ENCODE peak calls at places on chromosomes 1 and 21, in nine cellular contexts. O, P, S, C, T, I, N, Y and M are unnamed samples.

GRCh38 chr1:41582004-41582325 is 97.5 kb upstream of the EDN2 start:
- DNase-seq in N (no peak), I (no peak), Y (no peak), S (no peak), T (no peak), O (no peak), P (no peak), C (no peak), M (no peak)

GRCh38 chr1:59695301-59695700 is 119.4 kb upstream of the HOOK1 start:
- DNase-seq in Y (no peak), I (no peak), O (no peak), S (peak; percentile 45), T (no peak), C (no peak), N (no peak), P (no peak), M (peak; percentile 19)

GRCh38 chr1:154848983-154849382 is 21.1 kb downstream of the KCNN3 start:
- DNase-seq in P (no peak), S (no peak), I (no peak), N (no peak), C (no peak), O (no peak), Y (no peak), T (no peak), M (no peak)

GRCh38 chr1:7536891-7537591 is 234.1 kb upstream of the VAMP3 start:
- DNase-seq in I (no peak), N (no peak), O (no peak), C (no peak), T (no peak), P (no peak), S (no peak), Y (no peak), M (no peak)

GRCh38 chr1:241639653-241640148 is 468 bp downstream of the CHML start:
- DNase-seq in P (peak; percentile 70), T (peak; percentile 66), C (no peak), Y (peak; percentile 26), N (no peak), O (peak; percentile 36), S (peak; percentile 29), I (no peak), M (peak; percentile 14)

GRCh38 chr1:226082959-226083302 is 20.4 kb downstream of the H3-3A start:
- DNase-seq in S (peak; percentile 33), C (no peak), O (peak; percentile 69), P (peak; percentile 84), N (no peak), I (no peak), Y (peak; percentile 52), T (peak; percentile 48), M (peak; percentile 30)

GRCh38 chr21:17612023-17612564 is 607 bp downstream of the BTG3 start:
- DNase-seq in N (no peak), P (peak; percentile 70), C (no peak), Y (peak; percentile 35), I (no peak), T (peak; percentile 15), S (peak; percentile 45), O (peak; percentile 32), M (peak; percentile 64)

GRCh38 chr1:16237343-16237830 is 404 bp upstream of the CPLANE2 start:
- DNase-seq in P (peak; percentile 42), Y (no peak), C (no peak), S (peak; percentile 65), O (no peak), T (no peak), N (no peak), I (no peak), M (peak; percentile 57)

GRCh38 chr21:37077403-37077802 is 4.3 kb downstream of the TTC3 start:
- DNase-seq in N (no peak), C (no peak), I (no peak), T (no peak), O (no peak), Y (no peak), P (no peak), S (no peak), M (no peak)

GRCh38 chr1:212254853-212255363 is 30.3 kb upstream of the PPP2R5A start:
- DNase-seq in N (no peak), I (no peak), Y (no peak), O (no peak), T (peak; percentile 14), P (no peak), C (no peak), S (no peak), M (no peak)

GRCh38 chr1:96329121-96329520 is 392.5 kb upstream of the PTBP2 start:
- DNase-seq in Y (no peak), T (peak; percentile 6), O (no peak), C (no peak), I (no peak), S (peak; percentile 45), P (no peak), N (no peak), M (no peak)

GRCh38 chr1:12102066-12102465 is 39.0 kb downstream of the TNFRSF8 start:
- DNase-seq in C (no peak), P (no peak), N (no peak), T (no peak), Y (no peak), I (no peak), O (no peak), S (no peak), M (no peak)

GRCh38 chr1:170668301-170668789 is 4.4 kb downstream of the PRRX1 start:
- DNase-seq in O (no peak), P (no peak), C (no peak), T (peak; percentile 22), N (no peak), S (peak; percentile 83), Y (no peak), I (no peak), M (no peak)

GRCh38 chr1:95793893-95794292 is 559.9 kb downstream of the RWDD3 start:
- DNase-seq in I (no peak), C (no peak), T (peak; percentile 22), P (no peak), Y (no peak), O (no peak), S (peak; percentile 3), N (no peak), M (no peak)

GRCh38 chr1:184859381-184860105 is 104.9 kb upstream of the EDEM3 start:
- DNase-seq in O (no peak), T (no peak), Y (no peak), I (no peak), N (no peak), P (no peak), S (no peak), C (no peak), M (no peak)

GRCh38 chr1:35345439-35345981 is 77.0 kb downstream of the ZMYM4 start:
- DNase-seq in O (no peak), I (no peak), S (peak; percentile 10), N (no peak), Y (no peak), C (no peak), T (peak; percentile 89), P (no peak), M (no peak)

GRCh38 chr1:46747683-46748288 is 28.9 kb upstream of the EFCAB14 start:
- DNase-seq in Y (peak; percentile 29), S (peak; percentile 49), C (no peak), I (peak; percentile 3), O (no peak), T (peak; percentile 46), N (peak; percentile 28), P (no peak), M (peak; percentile 47)

GRCh38 chr1:34606504-34606903 is 148.3 kb upstream of the GJB5 start:
- DNase-seq in O (no peak), C (no peak), Y (no peak), I (no peak), T (no peak), P (no peak), S (no peak), N (no peak), M (no peak)

GRCh38 chr21:32457360-32457840 is 44.9 kb downstream of the EVA1C start:
- DNase-seq in O (peak; percentile 36), S (peak; percentile 48), Y (peak; percentile 68), P (no peak), C (no peak), T (no peak), N (no peak), I (no peak), M (peak; percentile 56)
- H3K4me3 ChIP-seq in O (no peak overlapping the region), S (no peak overlapping the region), Y (no peak overlapping the region), P (no peak overlapping the region), C (no peak overlapping the region), T (no peak overlapping the region), N (no peak overlapping the region), I (no peak overlapping the region), M (no peak overlapping the region)

DNA sequence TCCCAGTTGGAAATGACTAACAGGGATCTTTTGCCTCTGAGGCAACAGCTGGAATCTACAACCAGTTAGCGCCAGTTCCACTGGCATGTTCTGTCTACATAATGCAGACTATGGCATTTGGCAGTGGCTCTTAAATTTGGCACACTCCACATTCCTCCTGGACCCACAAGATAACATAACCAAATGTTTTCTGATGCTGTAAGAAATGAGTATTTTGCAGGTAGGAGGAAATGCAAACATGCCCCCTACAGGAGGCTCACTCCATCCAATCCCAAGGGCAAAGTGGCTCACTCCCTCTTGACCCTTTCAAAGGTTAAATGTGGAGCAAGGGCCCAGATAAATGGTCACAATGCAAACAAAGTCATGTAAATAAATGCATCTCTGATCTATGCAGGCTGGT is 129.2 kb upstream of the PROX1 start:
- DNase-seq in P (no peak), I (no peak), N (no peak), S (no peak), Y (no peak), C (no peak), T (no peak), O (no peak), M (no peak)
- TF ChIP-seq CTCF in P (no peak), I (no peak), N (no peak), S (no peak), Y (no peak), C (no peak), T (no peak), O (no peak), M (no peak)

GRCh38 chr21:38493549-38494253 is 4.6 kb downstream of the ERG start:
- DNase-seq in S (no peak), T (no peak), C (no peak), O (no peak), N (no peak), P (no peak), I (no peak), Y (no peak), M (no peak)

GRCh38 chr21:38494254-38494648 is 4.0 kb downstream of the ERG start:
- DNase-seq in C (no peak), T (no peak), Y (no peak), I (no peak), P (no peak), O (no peak), N (no peak), S (no peak), M (no peak)

GRCh38 chr21:38496224-38496623 is 2.1 kb downstream of the ERG start:
- DNase-seq in I (no peak), N (no peak), O (no peak), T (no peak), C (no peak), S (no peak), Y (no peak), P (no peak), M (no peak)

GRCh38 chr21:38495242-38495641 is 3.0 kb downstream of the ERG start:
- DNase-seq in Y (no peak), S (no peak), O (no peak), T (no peak), P (no peak), C (no peak), N (no peak), I (no peak), M (no peak)

GRCh38 chr21:38494688-38495087 is 3.6 kb downstream of the ERG start:
- DNase-seq in P (no peak), C (no peak), S (no peak), I (no peak), T (no peak), Y (no peak), O (no peak), N (no peak), M (no peak)
- H3K4me3 ChIP-seq in P (peak overlapping the region; percentile 7), C (no peak overlapping the region), S (no peak overlapping the region), I (no peak overlapping the region), T (no peak overlapping the region), Y (no peak overlapping the region), O (no peak overlapping the region), N (no peak overlapping the region), M (no peak overlapping the region)

GRCh38 chr1:190491404-190491803 is 13.7 kb upstream of the BRINP3 start:
- DNase-seq in P (no peak), S (no peak), N (no peak), C (no peak), I (no peak), Y (no peak), O (no peak), T (no peak), M (no peak)
- TF ChIP-seq CTCF in P (no peak), S (no peak), N (no peak), C (no peak), I (no peak), Y (no peak), O (no peak), T (no peak), M (no peak)